ENCODE peak calls at places on chromosomes 1 and 21, in six cellular contexts. R is GM12878, H is K562, W is endothelial cell of umbilical vein, X is HepG2, Q is A549. V is an unnamed sample.
A peak's percentile ranks its signal among the peaks of the same experiment; 100 is the strongest.

GRCh38 chr1:173149887-173150286 is 57.2 kb downstream of the TNFSF4 start:
- DNase-seq in R (no peak), H (no peak), W (no peak), X (no peak), Q (peak; percentile 5), V (peak; percentile 69)

GRCh38 chr1:232568331-232568852 is 61.5 kb downstream of the SIPA1L2 start:
- DNase-seq in R (no peak), H (no peak), W (no peak), X (no peak), Q (no peak), V (no peak)

GRCh38 chr1:216485042-216485441 is 61.8 kb upstream of the USH2A start:
- DNase-seq in R (no peak), H (no peak), W (no peak), X (no peak), Q (no peak), V (no peak)

GRCh38 chr1:111622166-111622565 is 2.6 kb downstream of the RAP1A start:
- DNase-seq in R (no peak), H (no peak), W (no peak), X (no peak), Q (no peak), V (no peak)

GRCh38 chr1:186682721-186683120 is 2.5 kb upstream of the PTGS2 start:
- DNase-seq in R (no peak), H (no peak), W (peak; percentile 68), X (no peak), Q (no peak), V (no peak)

GRCh38 chr1:204152310-204153044 is 633 bp upstream of the ETNK2 start:
- DNase-seq in R (no peak), H (no peak), W (no peak), X (no peak), Q (no peak), V (no peak)

GRCh38 chr1:95041491-95042165 is 31.1 kb downstream of the ALG14 start:
- DNase-seq in R (no peak), H (peak; percentile 61), W (peak; percentile 83), X (peak; percentile 74), Q (peak; percentile 52), V (peak; percentile 63)

GRCh38 chr1:245341738-245342137 is 187.0 kb downstream of the KIF26B start:
- DNase-seq in R (no peak), H (no peak), W (no peak), X (no peak), Q (no peak), V (no peak)

GRCh38 chr1:167774710-167775109 is 52.9 kb downstream of the MPZL1 start:
- DNase-seq in R (no peak), H (no peak), W (peak; percentile 58), X (no peak), Q (peak; percentile 5), V (no peak)

GRCh38 chr1:30929135-30929889 is 20.8 kb upstream of the SDC3 start:
- DNase-seq in R (no peak), H (peak; percentile 78), W (peak; percentile 55), X (peak; percentile 68), Q (peak; percentile 40), V (peak; percentile 70)

GRCh38 chr1:58783090-58783992 is 506 bp downstream of the JUN start:
- DNase-seq in R (no peak), H (peak; percentile 22), W (peak; percentile 63), X (no peak), Q (no peak), V (peak; percentile 71)

GRCh38 chr1:245822997-245823396 is 668.2 kb downstream of the KIF26B start:
- DNase-seq in R (no peak), H (no peak), W (no peak), X (peak; percentile 54), Q (peak; percentile 36), V (peak; percentile 21)

GRCh38 chr1:210264521-210265380 is 32.2 kb downstream of the SERTAD4 start:
- DNase-seq in R (no peak), H (no peak), W (no peak), X (no peak), Q (peak; percentile 18), V (no peak)

GRCh38 chr1:113279776-113280391 is 110.4 kb upstream of the MAGI3 start:
- DNase-seq in R (no peak), H (no peak), W (no peak), X (no peak), Q (no peak), V (no peak)

GRCh38 chr1:95386371-95386770 is 152.4 kb downstream of the RWDD3 start:
- DNase-seq in R (no peak), H (no peak), W (no peak), X (no peak), Q (no peak), V (no peak)

GRCh38 chr1:177181631-177182291 is 11.0 kb downstream of the BRINP2 start:
- DNase-seq in R (no peak), H (peak; percentile 81), W (peak; percentile 41), X (peak; percentile 21), Q (peak; percentile 75), V (peak; percentile 65)

GRCh38 chr1:168362991-168363390 is 82.3 kb downstream of the TBX19 start:
- DNase-seq in R (no peak), H (no peak), W (no peak), X (no peak), Q (no peak), V (no peak)

GRCh38 chr1:242208021-242208420 is 209.1 kb upstream of the MAP1LC3C start:
- DNase-seq in R (no peak), H (no peak), W (no peak), X (no peak), Q (no peak), V (no peak)

GRCh38 chr1:172537366-172537765 is 4.4 kb downstream of the SUCO start:
- DNase-seq in R (no peak), H (no peak), W (no peak), X (no peak), Q (no peak), V (no peak)

GRCh38 chr1:162649606-162650005 is 17.3 kb downstream of the DDR2 start:
- DNase-seq in R (no peak), H (no peak), W (no peak), X (no peak), Q (no peak), V (no peak)

GRCh38 chr1:151864411-151864810 is 10.9 kb upstream of the THEM5 start:
- DNase-seq in R (no peak), H (no peak), W (no peak), X (no peak), Q (no peak), V (no peak)

GRCh38 chr1:63984257-63984626 is 210.4 kb downstream of the ROR1 start:
- DNase-seq in R (no peak), H (no peak), W (no peak), X (no peak), Q (no peak), V (no peak)

GRCh38 chr1:46806196-46807020 is 7.6 kb downstream of the CYP4B1 start:
- DNase-seq in R (no peak), H (no peak), W (no peak), X (no peak), Q (no peak), V (no peak)

GRCh38 chr1:150613061-150613920 is 16.1 kb downstream of the ENSA start:
- DNase-seq in R (peak; percentile 79), H (peak; percentile 68), W (peak; percentile 94), X (peak; percentile 79), Q (peak; percentile 66), V (peak; percentile 93)

GRCh38 chr21:35508389-35508888 is 459.3 kb upstream of the RUNX1 start:
- DNase-seq in R (no peak), H (peak; percentile 58), W (no peak), X (peak; percentile 72), Q (no peak), V (peak; percentile 98)
- TF ChIP-seq MYC in R (no peak), H (peak; percentile 77), W (no peak), X (no peak), Q (no peak), V (peak; percentile 83)

GRCh38 chr1:17925838-17926237 is 170.7 kb downstream of the ACTL8 start:
- DNase-seq in R (no peak), H (no peak), W (no peak), X (no peak), Q (no peak), V (no peak)

GRCh38 chr1:17923684-17924083 is 168.6 kb downstream of the ACTL8 start:
- DNase-seq in R (no peak), H (no peak), W (no peak), X (no peak), Q (no peak), V (no peak)

GRCh38 chr1:17924578-17924977 is 169.4 kb downstream of the ACTL8 start:
- DNase-seq in R (no peak), H (no peak), W (no peak), X (no peak), Q (no peak), V (no peak)

GRCh38 chr1:17920881-17921635 is 165.9 kb downstream of the ACTL8 start:
- DNase-seq in R (no peak), H (no peak), W (no peak), X (no peak), Q (no peak), V (no peak)

GRCh38 chr1:17922833-17923232 is 167.7 kb downstream of the ACTL8 start:
- DNase-seq in R (no peak), H (peak; percentile 54), W (no peak), X (peak; percentile 41), Q (peak; percentile 32), V (peak; percentile 52)
- TF ChIP-seq MAX in R (no peak), H (no peak), W (no peak), X (no peak), Q (no peak), V (no peak)

GRCh38 chr1:8428441-8428840 is 110.5 kb downstream of the SLC45A1 start:
- DNase-seq in R (no peak), H (no peak), W (no peak), X (no peak), Q (no peak), V (no peak)

GRCh38 chr1:8429549-8430105 is 111.7 kb downstream of the SLC45A1 start:
- DNase-seq in R (no peak), H (no peak), W (no peak), X (no peak), Q (no peak), V (no peak)

GRCh38 chr1:8427493-8427892 is 109.6 kb downstream of the SLC45A1 start:
- DNase-seq in R (peak; percentile 95), H (no peak), W (no peak), X (no peak), Q (no peak), V (peak; percentile 90)

GRCh38 chr1:8426996-8427395 is 109.1 kb downstream of the SLC45A1 start:
- DNase-seq in R (no peak), H (no peak), W (no peak), X (no peak), Q (no peak), V (no peak)

GRCh38 chr1:8427986-8428385 is 110.1 kb downstream of the SLC45A1 start:
- DNase-seq in R (no peak), H (no peak), W (no peak), X (no peak), Q (no peak), V (peak; percentile 30)
- H3K4me3 ChIP-seq in R (peak overlapping the region; percentile 25), H (no peak overlapping the region), W (no peak overlapping the region), X (no peak overlapping the region), Q (no peak overlapping the region), V (peak overlapping the region; percentile 25)

GRCh38 chr21:35467536-35467935 is 418.4 kb upstream of the RUNX1 start:
- DNase-seq in R (no peak), H (no peak), W (no peak), X (no peak), Q (no peak), V (no peak)
- TF ChIP-seq MYC in R (no peak), H (no peak), W (no peak), X (no peak), Q (no peak), V (no peak)

GRCh38 chr21:43916691-43917514 is 51.9 kb downstream of the AGPAT3 start:
- DNase-seq in R (peak; percentile 71), H (peak; percentile 84), W (no peak), X (no peak), Q (no peak), V (peak; percentile 79)
- TF ChIP-seq MAX in R (no peak), H (peak; percentile 78), W (no peak), X (no peak), Q (no peak), V (no peak)

GRCh38 chr1:165826565-165826964 is 849 bp upstream of the UCK2 start:
- DNase-seq in R (no peak), H (no peak), W (no peak), X (no peak), Q (no peak), V (no peak)
- H3K4me3 ChIP-seq in R (peak overlapping the region; percentile 86), H (no peak overlapping the region), W (no peak overlapping the region), X (peak overlapping the region; percentile 87), Q (peak overlapping the region; percentile 86), V (no peak overlapping the region)